ENCODE peak calls at places on chromosomes 4 and X, in four cellular contexts. C is T47D, Y is amygdala, N is fibroblast of pulmonary artery. S is an unnamed sample.

GRCh38 chrX:33324099-33324498 is 112.8 kb upstream of the DMD start:
- DNase-seq in C (no peak), Y (no peak), N (no peak), S (no peak)

GRCh38 chrX:13360146-13360545 is 40.3 kb upstream of the ATXN3L start:
- DNase-seq in C (no peak), Y (no peak), N (no peak), S (no peak)

GRCh38 chrX:29662759-29663503 is 552.4 kb upstream of the MAGEB2 start:
- DNase-seq in C (no peak), Y (peak; percentile 20), N (peak; percentile 87), S (no peak)

GRCh38 chr4:89563431-89563830 is 255.8 kb upstream of the GPRIN3 start:
- DNase-seq in C (no peak), Y (no peak), N (peak; percentile 10), S (no peak)

GRCh38 chr4:52837716-52838558 is 24.2 kb upstream of the RASL11B start:
- DNase-seq in C (no peak), Y (no peak), N (peak; percentile 35), S (no peak)

GRCh38 chrX:135973548-135974278 is at the start of gene MMGT1:
- DNase-seq in C (peak; percentile 30), Y (peak; percentile 52), N (peak; percentile 84), S (peak; percentile 79)

GRCh38 chr4:176839656-176840055 is 46.9 kb upstream of the VEGFC start:
- DNase-seq in C (no peak), Y (no peak), N (no peak), S (no peak)

GRCh38 chrX:44035576-44035975 is 62.4 kb upstream of the NDP start:
- DNase-seq in C (no peak), Y (no peak), N (peak; percentile 36), S (no peak)

GRCh38 chrX:30665471-30665870 is 12.2 kb downstream of the GK start:
- DNase-seq in C (no peak), Y (no peak), N (no peak), S (no peak)

GRCh38 chrX:43728966-43729365 is 72.9 kb downstream of the MAOA start:
- DNase-seq in C (no peak), Y (no peak), N (no peak), S (no peak)

GRCh38 chrX:107117993-107118321 is 665 bp downstream of the RBM41 start:
- DNase-seq in C (no peak), Y (no peak), N (no peak), S (no peak)